ENCODE peak calls at places on chromosomes 3 and 15, in six cellular contexts. S is GM23248, E is colonic mucosa, Y is Panc1, K is endothelial cell of umbilical vein, M is PC-9. P is an unnamed sample.

GRCh38 chr3:162704238-162704637 is 1207.6 kb downstream of the OTOL1 start:
- DNase-seq in S (no peak), M (no peak), E (no peak), Y (no peak), K (no peak), P (no peak)

GRCh38 chr3:182710557-182711157 is 82.6 kb upstream of the ATP11B start:
- DNase-seq in E (no peak), Y (no peak), K (peak; percentile 36), M (no peak), S (peak; percentile 54), P (no peak)

GRCh38 chr3:43978708-43979107 is 263.0 kb upstream of the TOPAZ1 start:
- DNase-seq in K (no peak), S (no peak), E (no peak), Y (no peak), M (no peak), P (no peak)

GRCh38 chr3:4978259-4978965 is 825 bp upstream of the BHLHE40 start:
- DNase-seq in Y (no peak), M (peak; percentile 99), S (peak; percentile 99), K (peak; percentile 98), E (peak; percentile 97), P (no peak)

GRCh38 chr3:59106085-59106629 is 56.3 kb upstream of the CFAP20DC start:
- DNase-seq in S (no peak), K (no peak), M (no peak), Y (no peak), E (no peak), P (no peak)

GRCh38 chr15:22918056-22918455 is 62.1 kb downstream of the CYFIP1 start:
- DNase-seq in E (no peak), Y (no peak), K (no peak), S (peak; percentile 65), M (peak; percentile 29), P (no peak)

GRCh38 chr15:25890532-25890931 is 27.4 kb upstream of the ATP10A start:
- DNase-seq in S (peak; percentile 55), E (no peak), M (no peak), Y (no peak), K (no peak), P (no peak)

GRCh38 chr3:42012935-42013651 is 51.2 kb upstream of the ULK4 start:
- DNase-seq in S (peak; percentile 89), E (peak; percentile 83), K (peak; percentile 72), Y (no peak), M (peak; percentile 55), P (peak; percentile 90)

GRCh38 chr15:59762558-59762957 is 73.4 kb upstream of the BNIP2 start:
- DNase-seq in Y (no peak), S (no peak), E (no peak), M (no peak), K (no peak), P (peak; percentile 57)

GRCh38 chr15:27694506-27695077 is 404.5 kb downstream of the OCA2 start:
- DNase-seq in Y (no peak), E (no peak), M (no peak), S (no peak), K (no peak), P (no peak)

GRCh38 chr3:147372525-147373027 is 33.8 kb downstream of the ZIC4 start:
- DNase-seq in K (no peak), Y (no peak), M (no peak), S (no peak), E (no peak), P (peak; percentile 66)

DNA sequence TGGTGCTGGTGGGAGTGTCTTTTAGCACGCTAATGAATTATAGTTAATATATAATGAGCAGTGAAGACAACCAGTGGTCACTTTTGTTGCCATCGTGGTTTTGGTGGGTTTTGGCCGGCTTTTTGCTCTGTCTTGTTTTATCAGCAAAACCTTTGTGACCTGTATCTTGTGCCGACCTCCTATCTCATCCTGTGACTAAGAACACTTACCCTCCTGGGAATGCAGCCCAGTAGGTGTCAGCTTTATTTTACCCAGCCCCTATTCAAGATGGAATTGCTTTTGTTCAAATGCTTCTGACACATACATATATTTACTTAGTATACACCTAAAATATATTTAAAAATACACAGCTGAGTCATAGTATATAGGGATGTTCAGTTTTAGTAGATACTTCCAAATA is 770.3 kb downstream of the PDCD6IP start:
- DNase-seq in S (no peak), K (peak; percentile 14), M (no peak), Y (no peak), E (no peak), P (peak; percentile 62)
- H3K4me1 ChIP-seq in S (no peaks in the 10 kb centered on the region), K (no peaks in the 10 kb centered on the region), M (no peaks in the 10 kb centered on the region), Y (no peaks in the 10 kb centered on the region), E (no peaks in the 10 kb centered on the region), P (peaks cover 11% of the 10 kb centered on the region)

GRCh38 chr3:50204804-50205718 is at the start of gene SLC38A3:
- DNase-seq in S (peak; percentile 29), K (peak; percentile 31), M (no peak), E (no peak), Y (no peak), P (peak; percentile 91)

GRCh38 chr3:50207359-50208042 is 2.4 kb downstream of the SLC38A3 start:
- DNase-seq in K (no peak), E (no peak), Y (no peak), M (no peak), S (no peak), P (no peak)

GRCh38 chr3:50204052-50204803 is 843 bp upstream of the SLC38A3 start:
- DNase-seq in M (no peak), S (no peak), Y (no peak), K (no peak), E (no peak), P (no peak)

GRCh38 chr3:50203113-50203852 is 1.8 kb upstream of the SLC38A3 start:
- DNase-seq in M (no peak), S (no peak), E (no peak), K (no peak), Y (no peak), P (no peak)

GRCh38 chr3:50205719-50206276 is 727 bp downstream of the SLC38A3 start:
- DNase-seq in E (no peak), M (peak; percentile 52), S (no peak), K (peak; percentile 20), Y (no peak), P (peak; percentile 91)
- H3K4me3 ChIP-seq in E (peak overlapping the region; percentile 9), M (no peak overlapping the region), S (no peak overlapping the region), K (peak overlapping the region; percentile 27), Y (peak overlapping the region; percentile 20), P (peak overlapping the region; percentile 74)

GRCh38 chr15:92817339-92817886 is 82.7 kb upstream of the CHD2 start:
- DNase-seq in S (no peak), M (no peak), Y (no peak), K (no peak), E (no peak), P (no peak)
- H3K4me1 ChIP-seq in S (peaks cover 29% of the 10 kb centered on the region), M (peaks cover 49% of the 10 kb centered on the region), Y (peaks cover 66% of the 10 kb centered on the region), K (peaks cover 9% of the 10 kb centered on the region), E (peaks cover 7% of the 10 kb centered on the region), P (peaks cover 5% of the 10 kb centered on the region)

GRCh38 chr3:195107593-195107992 is 163.4 kb downstream of the XXYLT1 start:
- DNase-seq in E (no peak), M (no peak), S (no peak), K (no peak), Y (no peak), P (no peak)

GRCh38 chr3:195104340-195104739 is 166.6 kb downstream of the XXYLT1 start:
- DNase-seq in M (no peak), S (no peak), E (no peak), K (no peak), Y (no peak), P (no peak)

GRCh38 chr3:195106418-195106906 is 164.5 kb downstream of the XXYLT1 start:
- DNase-seq in M (peak; percentile 72), K (peak; percentile 76), E (peak; percentile 64), S (peak; percentile 83), Y (no peak), P (peak; percentile 90)

GRCh38 chr3:195105389-195105788 is 165.6 kb downstream of the XXYLT1 start:
- DNase-seq in E (peak; percentile 46), Y (no peak), S (no peak), K (peak; percentile 29), M (no peak), P (no peak)

DNA sequence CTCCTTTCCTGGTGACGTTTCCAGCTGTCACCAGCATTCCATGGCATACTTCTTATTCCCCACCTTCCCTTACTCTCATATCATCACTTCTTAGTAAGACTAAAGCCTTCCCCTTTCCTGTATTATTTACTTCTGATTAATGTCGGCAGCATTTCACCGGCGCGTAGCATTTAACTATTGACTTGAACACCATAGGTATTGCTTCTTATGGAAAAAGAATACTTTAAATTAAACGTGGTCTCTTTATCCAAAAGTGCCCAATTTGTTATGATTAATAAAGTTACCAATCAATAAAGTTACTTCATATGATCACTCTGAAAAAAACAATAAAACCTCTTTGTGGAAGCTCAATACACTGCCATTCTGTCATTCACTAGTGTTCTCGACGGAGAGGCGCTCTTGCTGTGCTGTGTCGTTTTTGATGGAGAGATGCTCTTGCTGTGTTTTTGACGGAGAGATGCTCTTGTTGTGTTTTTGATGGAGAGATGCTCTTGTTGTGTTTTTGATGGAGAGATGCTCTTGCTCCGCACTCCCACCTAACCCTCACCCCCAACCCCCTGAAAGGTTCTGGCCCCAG is 165.0 kb downstream of the XXYLT1 start:
- DNase-seq in M (no peak), Y (no peak), S (no peak), K (peak; percentile 37), E (no peak), P (no peak)
- H3K4me3 ChIP-seq in M (no peak overlapping the region), Y (no peak overlapping the region), S (peak overlapping the region; percentile 65), K (no peak overlapping the region), E (no peak overlapping the region), P (no peak overlapping the region)

DNA sequence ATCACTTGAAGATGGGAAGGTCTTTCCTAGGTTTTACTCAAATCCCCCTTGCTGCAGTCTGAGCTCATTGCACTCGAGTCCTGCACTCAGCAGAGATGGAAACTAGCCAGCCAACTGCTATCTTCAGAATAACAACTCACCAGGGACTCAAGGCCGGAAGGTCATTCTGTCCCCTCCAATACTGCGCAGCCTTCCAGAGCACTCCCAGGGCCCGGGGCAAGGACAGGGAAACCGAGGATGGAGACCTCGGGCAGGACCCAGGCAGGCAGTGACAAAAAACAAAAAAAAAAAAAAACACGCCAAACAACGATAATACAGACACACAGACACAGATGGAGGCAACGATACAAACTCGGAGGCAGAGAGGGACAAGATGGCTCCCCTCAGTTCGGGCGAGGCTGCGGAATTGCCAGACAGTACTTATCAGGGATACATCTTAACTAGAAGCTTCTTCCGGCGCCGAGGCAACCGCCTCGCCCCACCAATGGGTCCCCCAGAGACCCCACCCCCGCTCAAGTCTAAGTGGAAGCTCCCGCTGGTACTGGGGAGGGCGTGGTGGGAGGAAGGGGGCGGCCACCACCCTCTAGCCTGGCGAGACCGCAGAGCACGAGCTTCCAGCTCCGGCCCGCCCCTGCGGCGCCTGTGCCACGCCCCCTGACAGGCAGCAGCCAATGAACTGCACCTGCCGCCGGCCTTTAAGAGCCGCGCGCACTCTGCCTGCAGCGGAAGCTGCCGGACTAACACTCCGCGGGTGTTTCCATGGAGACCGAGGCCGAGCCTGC is 7.0 kb upstream of the MAP1A start:
- DNase-seq in Y (peak; percentile 78), M (peak; percentile 97), E (peak; percentile 98), K (peak; percentile 98), S (peak; percentile 100), P (peak; percentile 99)
- H3K4me1 ChIP-seq in Y (peaks cover 7% of the 10 kb centered on the region), M (peaks cover 5% of the 10 kb centered on the region), E (peaks cover 6% of the 10 kb centered on the region), K (peaks cover 27% of the 10 kb centered on the region), S (peaks cover 48% of the 10 kb centered on the region), P (no peaks in the 10 kb centered on the region)